ENCODE peak calls at places on chromosome 1, in seven cellular contexts. B, K, H, W, N, P and C are unnamed samples.

GRCh38 chr1:212759683-212760082 is 31.9 kb downstream of the NSL1 start:
- DNase-seq in B (no peak), K (no peak), N (no peak), P (no peak), W (no peak), H (no peak), C (no peak)

GRCh38 chr1:117290855-117291254 is 76.4 kb upstream of the MAN1A2 start:
- DNase-seq in B (peak), P (no peak), H (no peak), N (no peak), K (peak), W (no peak), C (no peak)

GRCh38 chr1:173749137-173749536 is 34.4 kb downstream of the KLHL20 start:
- DNase-seq in H (no peak), N (no peak), K (no peak), P (no peak), W (no peak), B (peak), C (no peak)

GRCh38 chr1:194437135-194437534 is 1250.7 kb upstream of the B3GALT2 start:
- DNase-seq in H (no peak), W (no peak), N (no peak), P (no peak), B (no peak), K (no peak), C (no peak)

GRCh38 chr1:113887776-113888175 is 395 bp upstream of the BCL2L15 start:
- DNase-seq in K (no peak), H (no peak), P (peak), W (no peak), N (no peak), B (no peak), C (no peak)

GRCh38 chr1:69221492-69221990 is 346.2 kb upstream of the LRRC7 start:
- DNase-seq in H (no peak), K (no peak), P (no peak), N (no peak), W (no peak), B (no peak), C (no peak)

GRCh38 chr1:211935448-211935970 is 99.8 kb downstream of the INTS7 start:
- DNase-seq in H (no peak), W (no peak), P (no peak), N (no peak), B (no peak), K (no peak), C (no peak)

GRCh38 chr1:8731162-8731561 is 86.3 kb downstream of the RERE start:
- DNase-seq in K (no peak), W (no peak), N (no peak), H (no peak), P (no peak), B (no peak), C (no peak)

GRCh38 chr1:235059221-235059620 is 69.4 kb downstream of the TOMM20 start:
- DNase-seq in K (no peak), P (no peak), N (no peak), H (no peak), B (no peak), W (no peak), C (no peak)

GRCh38 chr1:118809586-118809985 is 178.6 kb downstream of the TBX15 start:
- DNase-seq in N (no peak), K (no peak), B (no peak), W (no peak), P (peak), H (no peak), C (no peak)

GRCh38 chr1:24058671-24059455 is 53.1 kb downstream of the MYOM3 start:
- DNase-seq in W (no peak), P (no peak), N (no peak), B (no peak), K (no peak), H (no peak), C (no peak)

GRCh38 chr1:116504308-116505156 is 66.3 kb downstream of the CD58 start:
- DNase-seq in B (peak), W (no peak), P (peak), H (peak), K (peak), N (peak), C (peak)

GRCh38 chr1:193580419-193580818 is 394.0 kb upstream of the B3GALT2 start:
- DNase-seq in B (no peak), N (no peak), H (no peak), P (no peak), K (no peak), W (no peak), C (no peak)

GRCh38 chr1:109142248-109142647 is 28.3 kb downstream of the ELAPOR1 start:
- DNase-seq in B (no peak), N (no peak), H (no peak), K (no peak), W (no peak), P (peak), C (no peak)

GRCh38 chr1:223234164-223234501 is 91.1 kb upstream of the TLR5 start:
- DNase-seq in N (no peak), H (no peak), W (no peak), P (no peak), B (no peak), K (no peak), C (no peak)

DNA sequence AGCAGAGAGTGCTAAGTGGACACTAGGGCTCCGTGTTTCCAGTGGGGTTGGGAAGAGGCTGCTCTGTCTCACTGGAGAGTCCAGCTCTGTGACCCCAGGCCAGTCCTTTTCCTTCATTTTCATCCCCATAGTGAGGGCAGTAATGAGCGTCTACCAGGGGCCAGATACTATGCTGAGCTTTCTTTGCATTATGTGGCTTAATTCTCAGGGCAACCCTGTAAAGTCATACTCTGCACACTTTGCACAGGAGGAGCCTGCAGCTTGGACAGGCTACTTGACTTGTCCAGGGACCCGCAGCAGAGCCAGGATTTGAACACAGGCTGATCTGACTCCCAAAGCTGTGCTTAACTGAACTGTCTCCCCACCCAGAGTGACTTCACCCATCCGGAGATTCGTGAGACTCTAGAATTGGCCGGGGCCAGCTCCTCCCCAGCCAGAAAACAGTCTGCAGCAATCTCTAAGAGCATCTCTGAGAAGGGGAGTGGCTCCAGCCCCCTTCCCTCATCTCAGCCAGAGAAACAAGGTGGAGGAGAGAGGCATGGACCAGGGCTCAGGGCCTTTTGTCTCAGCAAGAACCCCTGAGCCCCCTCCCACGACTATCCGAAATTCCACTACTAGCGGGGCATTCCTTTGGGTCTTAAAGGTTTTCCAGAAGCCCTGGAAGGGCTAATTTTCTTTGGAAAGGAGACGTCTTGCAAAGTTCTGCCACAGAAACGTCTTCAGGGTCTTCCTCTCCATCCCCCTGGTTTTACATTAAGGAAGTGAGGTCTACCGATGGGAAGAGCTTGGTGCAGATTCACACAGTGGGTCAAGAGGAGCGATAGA is 864 bp upstream of the FNDC5 start:
- DNase-seq in B (no peak), P (no peak), K (no peak), H (no peak), N (no peak), W (no peak), C (peak)
- H3K4me3 ChIP-seq in B (peak), P (no peak), K (peak), H (peak), N (peak), W (peak), C (peak)

DNA sequence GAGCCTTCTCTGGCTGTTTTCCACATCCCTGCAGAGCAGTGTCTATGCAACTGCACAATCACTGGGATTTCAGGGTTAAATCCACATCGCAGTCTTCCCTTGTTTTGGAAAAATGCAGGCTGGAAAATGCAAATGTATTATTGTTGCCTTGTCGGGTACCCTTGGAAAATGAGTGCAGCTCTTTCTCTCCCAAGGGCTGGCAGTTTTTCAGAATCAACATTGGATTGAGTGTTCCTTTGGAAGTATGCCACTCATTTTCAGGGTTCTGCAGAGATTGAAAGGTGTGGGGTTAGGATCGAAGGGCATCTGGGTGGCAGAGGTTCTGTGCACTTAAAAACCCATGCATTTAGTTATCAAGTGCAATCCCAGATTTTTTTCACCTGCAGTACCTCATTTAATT is 3.3 kb downstream of the NOS1AP start:
- DNase-seq in W (no peak), N (no peak), H (no peak), K (no peak), P (no peak), B (no peak), C (no peak)
- H3K4me3 ChIP-seq in W (no peak), N (no peak), H (no peak), K (no peak), P (peak), B (no peak), C (no peak)

GRCh38 chr1:48093696-48094518 is 96.7 kb upstream of the TRABD2B start:
- DNase-seq in P (peak), W (peak), K (peak), N (no peak), H (peak), B (peak), C (no peak)
- H3K4me3 ChIP-seq in P (no peak), W (no peak), K (no peak), N (no peak), H (no peak), B (no peak), C (no peak)

GRCh38 chr1:21666572-21667320 is 2.4 kb downstream of the RAP1GAP start:
- DNase-seq in W (no peak), H (no peak), P (no peak), N (no peak), K (no peak), B (no peak), C (no peak)

GRCh38 chr1:21669287-21670058 is at the start of gene RAP1GAP:
- DNase-seq in N (no peak), B (no peak), H (no peak), W (peak), K (peak), P (no peak), C (no peak)

GRCh38 chr1:21667348-21668231 is 1.6 kb downstream of the RAP1GAP start:
- DNase-seq in W (no peak), K (no peak), N (no peak), H (no peak), P (no peak), B (no peak), C (no peak)

GRCh38 chr1:21669033-21669286 is 197 bp downstream of the RAP1GAP start:
- DNase-seq in W (peak), B (no peak), N (no peak), H (no peak), K (no peak), P (no peak), C (no peak)

GRCh38 chr1:21668232-21669032 is 725 bp downstream of the RAP1GAP start:
- DNase-seq in K (no peak), P (no peak), N (no peak), W (no peak), H (no peak), B (no peak), C (no peak)
- H3K4me3 ChIP-seq in K (peak), P (no peak), N (peak), W (peak), H (no peak), B (no peak), C (peak)

DNA sequence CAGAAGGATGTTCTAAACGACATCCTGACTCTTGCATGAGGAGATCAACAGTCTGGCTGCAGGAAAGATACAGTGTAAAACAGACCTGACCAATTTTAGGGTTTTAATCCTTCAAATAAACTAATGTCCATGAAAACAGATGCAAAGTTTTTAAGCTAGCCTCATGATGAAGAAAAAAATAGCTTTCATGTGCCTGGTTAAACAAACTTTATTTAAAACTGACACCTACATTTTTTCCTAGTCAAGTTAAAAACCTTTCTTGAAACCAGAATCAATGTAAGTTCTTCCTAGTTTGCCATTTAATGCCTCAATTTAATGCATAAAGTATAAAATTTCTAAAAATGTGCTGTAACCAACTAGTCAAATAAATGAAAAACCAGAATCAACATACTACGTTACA is 2.9 kb downstream of the WDR26 start:
- DNase-seq in N (no peak), H (no peak), W (no peak), B (no peak), K (no peak), P (no peak), C (no peak)
- H3K4me3 ChIP-seq in N (peak), H (peak), W (peak), B (peak), K (peak), P (peak), C (no peak)

DNA sequence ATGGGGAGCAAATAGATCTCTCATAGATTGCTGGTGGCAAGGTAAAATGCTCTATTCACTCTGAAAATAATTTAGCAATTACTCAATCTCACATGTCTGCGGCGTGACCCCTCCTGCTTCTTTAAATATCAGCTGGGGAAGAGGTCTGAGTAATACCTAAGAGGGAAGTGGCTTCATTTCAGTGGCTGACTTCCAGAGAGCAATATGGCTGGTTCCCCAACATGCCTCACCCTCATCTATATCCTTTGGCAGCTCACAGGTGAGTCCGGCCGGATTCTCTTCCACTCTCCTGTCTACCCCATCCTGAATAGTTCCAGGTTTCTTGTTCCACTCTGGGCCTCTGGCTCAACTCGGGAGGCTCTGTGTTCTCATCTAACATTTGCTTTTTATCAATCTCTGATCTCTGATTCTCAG is at the start of gene SLAMF7:
- DNase-seq in P (peak), H (no peak), N (no peak), W (no peak), B (no peak), K (no peak), C (no peak)
- H3K4me3 ChIP-seq in P (no peak), H (no peak), N (no peak), W (no peak), B (no peak), K (no peak), C (no peak)

GRCh38 chr1:201740609-201741231 is 88.2 kb upstream of the IPO9 start:
- DNase-seq in B (no peak), W (no peak), N (no peak), H (no peak), P (no peak), K (no peak), C (no peak)
- H3K4me3 ChIP-seq in B (peak), W (peak), N (peak), H (peak), P (peak), K (peak), C (peak)

GRCh38 chr1:166925791-166926483 is 49.4 kb downstream of the ILDR2 start:
- DNase-seq in N (no peak), W (no peak), B (peak), H (peak), K (peak), P (peak), C (no peak)

GRCh38 chr1:166924829-166925541 is 48.9 kb upstream of the TADA1 start:
- DNase-seq in W (no peak), H (peak), B (no peak), K (no peak), N (no peak), P (no peak), C (no peak)

GRCh38 chr1:166915941-166916340 is 39.9 kb upstream of the TADA1 start:
- DNase-seq in B (no peak), P (no peak), W (no peak), H (peak), N (no peak), K (no peak), C (no peak)

GRCh38 chr1:166918618-166919017 is 42.6 kb upstream of the TADA1 start:
- DNase-seq in H (no peak), K (no peak), N (no peak), P (no peak), B (no peak), W (no peak), C (no peak)

DNA sequence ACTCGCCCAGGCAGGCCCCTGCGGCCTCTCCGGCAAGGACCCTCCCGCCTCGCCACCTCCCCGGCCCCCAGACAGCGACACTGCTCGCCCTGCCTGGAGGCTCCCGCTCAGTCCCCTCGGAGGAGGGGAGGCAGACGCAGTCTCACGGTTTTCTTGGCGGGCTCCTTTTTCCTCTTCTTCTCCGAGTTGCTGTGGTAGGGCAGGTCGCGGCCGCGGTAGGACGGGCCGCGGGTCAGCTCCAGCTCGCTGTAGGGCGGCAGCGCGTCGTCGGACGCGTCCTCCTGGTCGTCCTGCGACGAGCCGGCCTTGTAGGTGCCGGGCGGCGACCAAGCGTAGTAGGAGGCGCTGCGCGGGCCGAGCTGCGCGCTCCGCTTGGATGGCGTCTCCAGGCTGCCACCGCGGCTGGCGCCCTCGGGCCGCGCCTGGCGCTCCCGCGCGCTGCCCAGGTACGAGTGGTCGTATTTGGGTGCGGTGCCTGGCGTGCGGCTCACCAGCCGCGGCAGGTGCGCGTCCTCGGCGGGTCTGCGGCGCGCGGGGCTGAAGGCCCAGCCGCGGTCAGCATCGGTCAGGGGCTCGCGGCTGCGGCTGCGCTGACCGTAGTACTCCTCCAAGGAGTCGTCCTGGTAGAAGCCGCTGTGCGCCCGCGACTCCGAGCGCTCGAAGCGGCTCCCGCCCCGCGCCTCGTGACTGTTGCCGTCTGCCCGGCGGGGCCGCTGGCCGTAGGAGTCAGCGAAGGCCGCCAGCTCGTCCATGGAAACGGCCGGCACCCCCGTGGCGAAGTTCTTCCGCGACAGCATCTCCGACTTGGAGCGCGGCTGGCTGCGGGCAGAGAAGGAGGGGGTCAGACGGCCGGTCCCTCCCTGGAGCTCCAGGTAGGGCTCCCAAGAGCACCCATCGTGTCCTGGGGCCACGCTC is 44.8 kb upstream of the TADA1 start:
- DNase-seq in H (no peak), W (no peak), K (no peak), N (no peak), P (no peak), B (no peak), C (no peak)
- H3K4me3 ChIP-seq in H (peak), W (peak), K (no peak), N (peak), P (no peak), B (no peak), C (peak)

GRCh38 chr1:84603941-84604830 is 29.9 kb upstream of the CTBS start:
- DNase-seq in N (peak), W (no peak), H (peak), P (peak), B (peak), K (peak), C (peak)
- H3K4me3 ChIP-seq in N (peak), W (peak), H (peak), P (peak), B (peak), K (peak), C (peak)